ENCODE peak calls at places on chromosomes 6 and 20, in six cellular contexts. F is naive thymus-derived CD4-positive, alpha-beta T cell; L is K562; R is pancreas; B is mammary epithelial cell; D is CD4-positive, alpha-beta memory T cell. J is an unnamed sample.
A peak's percentile ranks its signal among the peaks of the same experiment; 100 is the strongest.

GRCh38 chr6:131383421-131384411 is 189.3 kb upstream of the ARG1 start:
- DNase-seq in F (no peak), B (no peak), R (no peak), D (no peak), L (no peak), J (no peak)

GRCh38 chr20:63112491-63113219 is 103.3 kb downstream of the YTHDF1 start:
- DNase-seq in R (peak; percentile 14), L (no peak), D (no peak), F (no peak), B (no peak), J (no peak)

GRCh38 chr6:132259070-132259469 is 142.2 kb downstream of the MOXD1 start:
- DNase-seq in L (no peak), R (no peak), B (peak; percentile 12), D (no peak), F (no peak), J (no peak)

GRCh38 chr6:78948785-78949184 is 81.4 kb downstream of the IRAK1BP1 start:
- DNase-seq in F (no peak), R (no peak), B (no peak), L (no peak), D (no peak), J (no peak)

GRCh38 chr6:118813795-118814194 is 80.2 kb upstream of the ASF1A start:
- DNase-seq in F (no peak), B (peak; percentile 57), R (no peak), L (no peak), D (no peak), J (peak; percentile 30)

GRCh38 chr6:84410377-84410776 is 182.9 kb upstream of the CEP162 start:
- DNase-seq in R (no peak), B (no peak), D (no peak), F (no peak), L (no peak), J (no peak)

GRCh38 chr6:16849280-16850210 is 88.3 kb upstream of the ATXN1 start:
- DNase-seq in B (no peak), F (no peak), R (no peak), D (no peak), L (no peak), J (peak; percentile 43)

GRCh38 chr20:35111141-35111888 is 18.7 kb upstream of the TRPC4AP start:
- DNase-seq in B (peak; percentile 91), D (no peak), R (no peak), F (no peak), L (no peak), J (no peak)

GRCh38 chr6:135576055-135576454 is 78.5 kb upstream of the AHI1 start:
- DNase-seq in L (no peak), F (no peak), D (no peak), R (no peak), B (no peak), J (peak; percentile 57)

GRCh38 chr6:88124925-88125557 is 41.1 kb downstream of the CNR1 start:
- DNase-seq in L (no peak), R (no peak), B (peak; percentile 2), F (no peak), D (no peak), J (no peak)

GRCh38 chr20:32244150-32244823 is 33.2 kb upstream of the KIF3B start:
- DNase-seq in B (no peak), D (no peak), F (no peak), L (no peak), R (no peak), J (no peak)

GRCh38 chr6:1382331-1382882 is 7.0 kb upstream of the FOXF2 start:
- DNase-seq in B (no peak), D (no peak), R (no peak), L (no peak), F (no peak), J (no peak)

GRCh38 chr6:72669324-72669723 is 47.5 kb downstream of the KCNQ5 start:
- DNase-seq in L (no peak), R (no peak), B (no peak), F (peak; percentile 12), D (no peak), J (no peak)

GRCh38 chr6:50087231-50087954 is 37.7 kb upstream of the DEFB112 start:
- DNase-seq in R (no peak), D (no peak), B (peak; percentile 26), F (no peak), L (no peak), J (no peak)

GRCh38 chr6:157763129-157763893 is 59.7 kb upstream of the SNX9 start:
- DNase-seq in D (no peak), F (peak; percentile 54), R (peak; percentile 98), L (peak; percentile 79), B (peak; percentile 100), J (no peak)

GRCh38 chr6:54026652-54027400 is 84.4 kb upstream of the MLIP start:
- DNase-seq in L (no peak), F (no peak), R (no peak), B (no peak), D (no peak), J (peak; percentile 15)

GRCh38 chr20:53599910-53600632 is 6.4 kb upstream of the ZNF217 start:
- DNase-seq in B (no peak), F (no peak), D (no peak), R (no peak), L (no peak), J (no peak)

GRCh38 chr20:258963-259362 is 1.4 kb downstream of the DEFB132 start:
- DNase-seq in B (no peak), L (peak; percentile 67), F (no peak), R (no peak), D (no peak), J (no peak)

GRCh38 chr6:125267806-125268523 is 33.8 kb downstream of the HDDC2 start:
- DNase-seq in F (no peak), L (no peak), B (peak; percentile 63), D (no peak), R (no peak), J (peak; percentile 20)

DNA sequence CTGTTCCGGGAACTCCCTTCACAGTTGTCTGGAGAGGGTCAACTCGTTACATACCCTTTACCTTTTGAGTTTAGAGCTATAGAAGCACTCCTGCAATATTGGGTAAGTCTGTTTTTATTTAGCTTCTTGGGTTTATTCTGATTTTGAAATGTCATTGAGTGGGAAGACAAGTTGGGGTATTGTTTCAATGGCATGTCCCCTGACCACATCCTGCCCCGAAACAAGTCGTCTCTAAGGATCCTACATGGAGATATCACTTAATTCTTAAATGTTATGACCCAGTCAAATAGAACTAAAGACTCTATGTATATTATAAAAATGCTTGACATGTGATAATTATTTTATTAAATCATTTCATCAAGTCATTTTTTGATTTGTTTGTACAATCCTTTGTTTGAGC is 9.6 kb downstream of the MRS2 start:
- DNase-seq in L (no peak), F (no peak), B (no peak), D (no peak), R (no peak), J (no peak)
- H3K36me3 ChIP-seq in L (peaks cover 93% of the 10 kb centered on the region), F (peaks cover 73% of the 10 kb centered on the region), B (peaks cover 49% of the 10 kb centered on the region), D (peaks cover 54% of the 10 kb centered on the region), R (peaks cover 3% of the 10 kb centered on the region), J (peaks cover 85% of the 10 kb centered on the region)

GRCh38 chr6:44309631-44310030 is 3.5 kb downstream of the AARS2 start:
- DNase-seq in B (no peak), L (no peak), R (no peak), F (no peak), D (no peak), J (no peak)
- H3K36me3 ChIP-seq in B (peaks cover 11% of the 10 kb centered on the region), L (peaks cover 69% of the 10 kb centered on the region), R (no peaks in the 10 kb centered on the region), F (peaks cover 71% of the 10 kb centered on the region), D (peaks cover 38% of the 10 kb centered on the region), J (peaks cover 24% of the 10 kb centered on the region)

DNA sequence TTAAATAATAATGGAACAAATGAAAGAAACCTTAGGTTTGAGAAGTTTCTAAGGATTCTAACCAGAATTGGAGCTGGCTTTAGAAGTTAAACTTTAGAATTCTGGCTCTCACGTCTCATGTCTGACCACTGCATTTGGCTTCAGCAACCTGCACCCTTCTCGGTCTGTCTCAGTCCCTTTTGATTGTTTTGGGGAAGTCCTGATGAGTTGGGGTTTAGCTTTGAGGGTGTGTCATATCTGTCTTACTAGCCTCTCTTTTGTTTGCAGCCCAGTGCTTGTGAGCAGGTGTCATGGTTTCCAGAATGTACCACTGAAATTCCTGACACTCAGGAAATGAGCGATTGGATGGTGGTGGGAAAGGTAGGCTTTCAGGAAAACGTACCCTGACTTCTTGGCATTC is 17.0 kb downstream of the CMTR1 start:
- DNase-seq in L (no peak), B (no peak), F (no peak), R (no peak), D (no peak), J (no peak)
- H3K36me3 ChIP-seq in L (peaks cover 93% of the 10 kb centered on the region), B (peaks cover 11% of the 10 kb centered on the region), F (peaks cover 96% of the 10 kb centered on the region), R (no peaks in the 10 kb centered on the region), D (peaks cover 68% of the 10 kb centered on the region), J (peaks cover 43% of the 10 kb centered on the region)

DNA sequence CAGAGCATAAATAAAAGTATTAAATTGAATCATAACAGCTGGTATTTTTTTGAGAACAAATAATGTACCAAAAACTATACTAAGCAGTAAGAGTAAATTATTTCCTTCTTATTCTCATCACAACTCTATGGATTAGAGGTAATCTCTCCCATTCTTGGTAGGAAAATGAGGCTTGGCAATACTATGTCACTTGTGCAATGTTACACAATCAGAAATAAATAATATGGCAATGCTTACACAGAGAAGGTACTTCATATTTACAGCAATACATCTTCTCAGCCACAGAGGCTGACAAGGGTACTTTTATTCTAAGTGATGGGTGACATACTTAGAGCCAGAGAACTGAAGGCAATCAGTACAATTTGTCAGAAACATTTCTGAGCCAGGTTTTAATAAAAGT is 3.9 kb downstream of the DST start:
- DNase-seq in L (no peak), F (no peak), B (no peak), D (no peak), R (no peak), J (no peak)
- H3K36me3 ChIP-seq in L (no peaks in the 10 kb centered on the region), F (no peaks in the 10 kb centered on the region), B (peaks cover 42% of the 10 kb centered on the region), D (no peaks in the 10 kb centered on the region), R (no peaks in the 10 kb centered on the region), J (peaks cover 36% of the 10 kb centered on the region)

DNA sequence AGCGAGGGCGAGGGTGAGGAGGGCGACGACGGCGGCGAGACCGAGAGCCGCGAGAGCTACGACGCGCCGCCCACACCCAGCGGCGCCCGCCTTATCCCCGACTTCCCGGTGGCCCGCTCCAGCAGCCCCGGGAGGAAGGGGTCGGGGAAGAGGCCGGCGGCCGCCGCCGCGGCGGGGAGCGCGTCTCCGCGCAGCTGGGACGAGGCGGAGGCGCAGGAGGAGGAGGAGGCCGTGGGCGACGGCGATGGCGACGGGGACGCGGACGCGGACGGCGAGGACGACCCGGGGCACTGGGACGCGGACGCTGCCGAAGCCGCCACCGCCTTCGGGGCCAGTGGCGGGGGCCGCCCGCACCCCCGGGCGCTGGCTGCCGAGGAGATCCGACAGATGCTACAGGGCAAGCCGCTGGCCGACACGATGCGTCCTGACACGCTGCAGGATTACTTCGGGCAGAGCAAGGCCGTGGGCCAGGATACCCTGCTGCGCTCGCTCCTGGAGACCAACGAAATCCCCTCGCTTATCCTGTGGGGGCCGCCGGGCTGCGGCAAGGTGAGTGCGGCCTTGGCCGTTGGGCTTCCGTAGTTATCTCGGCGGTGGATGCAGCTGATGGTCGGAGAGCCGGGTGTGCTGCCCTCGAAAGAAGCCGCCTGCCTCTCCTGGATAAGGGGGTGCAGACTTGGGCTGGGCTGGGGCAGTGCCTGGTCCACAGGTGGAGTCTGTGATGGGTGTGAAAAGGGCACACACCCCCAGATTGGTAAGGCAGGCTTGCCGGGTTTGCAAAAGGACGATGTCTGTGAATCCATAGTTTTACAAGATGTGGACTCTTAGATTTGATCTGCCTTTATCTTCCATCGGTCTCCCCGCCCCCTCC is 938 bp downstream of the WRNIP1 start:
- DNase-seq in D (no peak), B (peak; percentile 52), L (peak; percentile 68), R (peak; percentile 86), F (peak; percentile 29), J (peak; percentile 63)
- H3K36me3 ChIP-seq in D (no peaks in the 10 kb centered on the region), B (peaks cover 12% of the 10 kb centered on the region), L (peaks cover 38% of the 10 kb centered on the region), R (no peaks in the 10 kb centered on the region), F (peaks cover 9% of the 10 kb centered on the region), J (no peaks in the 10 kb centered on the region)

J was measured in cardiac muscle cell.